ENCODE peak calls at places on chromosomes 16 and 17, in nine cellular contexts. M is neural progenitor cell; O is amniotic stem cell; J is non-pigmented ciliary epithelial cell; F is stimulated activated CD4-positive, alpha-beta T cell treated with anti-CD3 and anti-CD28 coated beads, Interleukin-2, amount 100 ng/mL, for 48 hours; A is germinal center; G is T-cell; K is Calu3; Z is NCI-H345. X is an unnamed sample.

GRCh38 chr16:84922351-84923135 is 88.8 kb downstream of the ZDHHC7 start:
- DNase-seq in M (peak), O (no peak), J (no peak), F (no peak), A (no peak), G (no peak), K (no peak), Z (peak), X (no peak)

GRCh38 chr17:66152756-66153155 is 39.2 kb downstream of the CEP112 start:
- DNase-seq in M (no peak), O (no peak), J (peak), F (no peak), A (no peak), G (no peak), K (no peak), Z (no peak), X (no peak)

GRCh38 chr16:13332713-13333255 is 431.4 kb downstream of the SHISA9 start:
- DNase-seq in M (peak), O (no peak), J (no peak), F (no peak), A (no peak), G (no peak), K (no peak), Z (peak), X (peak)

GRCh38 chr16:4989391-4990006 is 31.4 kb downstream of the SEC14L5 start:
- DNase-seq in M (no peak), O (no peak), J (no peak), F (no peak), A (no peak), G (no peak), K (no peak), Z (no peak), X (peak)

GRCh38 chr17:81869221-81870154 is 1.6 kb downstream of the ARHGDIA start:
- DNase-seq in M (peak), O (no peak), J (no peak), F (no peak), A (peak), G (no peak), K (peak), Z (no peak), X (peak)

GRCh38 chr17:10021239-10021638 is 116.2 kb upstream of the RCVRN start:
- DNase-seq in M (no peak), O (no peak), J (no peak), F (no peak), A (no peak), G (no peak), K (no peak), Z (no peak), X (no peak)

GRCh38 chr17:41873559-41874292 is 8.5 kb upstream of the KLHL11 start:
- DNase-seq in M (no peak), O (no peak), J (no peak), F (no peak), A (no peak), G (no peak), K (no peak), Z (no peak), X (no peak)

GRCh38 chr17:82434216-82434565 is 15.8 kb upstream of the OGFOD3 start:
- DNase-seq in M (no peak), O (no peak), J (no peak), F (no peak), A (peak), G (peak), K (no peak), Z (no peak), X (no peak)

GRCh38 chr16:81790772-81791171 is 11.7 kb downstream of the PLCG2 start:
- DNase-seq in M (no peak), O (no peak), J (no peak), F (no peak), A (no peak), G (no peak), K (no peak), Z (no peak), X (no peak)

GRCh38 chr16:55569025-55569424 is 2.5 kb downstream of the CAPNS2 start:
- DNase-seq in M (no peak), O (no peak), J (no peak), F (no peak), A (no peak), G (no peak), K (no peak), Z (no peak), X (no peak)

GRCh38 chr16:66109677-66110076 is 256.8 kb upstream of the CDH5 start:
- DNase-seq in M (no peak), O (no peak), J (no peak), F (no peak), A (no peak), G (no peak), K (no peak), Z (no peak), X (no peak)

GRCh38 chr16:50467943-50468748 is 80.0 kb upstream of the NKD1 start:
- DNase-seq in M (peak), O (no peak), J (no peak), F (no peak), A (no peak), G (no peak), K (peak), Z (peak), X (peak)

GRCh38 chr17:38742431-38743308 is 5.5 kb downstream of the PCGF2 start:
- DNase-seq in M (no peak), O (no peak), J (peak), F (no peak), A (no peak), G (no peak), K (peak), Z (peak), X (no peak)

GRCh38 chr16:57529324-57530103 is 6.9 kb downstream of the CCDC102A start:
- DNase-seq in M (no peak), O (no peak), J (no peak), F (no peak), A (no peak), G (no peak), K (no peak), Z (no peak), X (no peak)

GRCh38 chr17:82114872-82115271 is 16.8 kb upstream of the FASN start:
- DNase-seq in M (no peak), O (no peak), J (no peak), F (no peak), A (no peak), G (no peak), K (no peak), Z (no peak), X (no peak)

GRCh38 chr16:84272740-84273320 is 21.8 kb upstream of the WFDC1 start:
- DNase-seq in M (no peak), O (no peak), J (no peak), F (no peak), A (no peak), G (no peak), K (no peak), Z (no peak), X (no peak)

GRCh38 chr17:28472871-28473497 is 460 bp upstream of the SLC13A2 start:
- DNase-seq in M (no peak), O (no peak), J (no peak), F (no peak), A (no peak), G (no peak), K (no peak), Z (no peak), X (no peak)

GRCh38 chr16:1194665-1195392 is 30.2 kb downstream of the TPSG1 start:
- DNase-seq in M (peak), O (no peak), J (no peak), F (no peak), A (peak), G (no peak), K (peak), Z (peak), X (no peak)

GRCh38 chr17:60138769-60139437 is 10.9 kb upstream of the CA4 start:
- DNase-seq in M (no peak), O (no peak), J (no peak), F (no peak), A (no peak), G (no peak), K (no peak), Z (no peak), X (no peak)